ENCODE peak calls at places on chromosomes 11 and 22, in ten cellular contexts. U is hepatocyte, K is kidney, Z is OCI-LY7, O is pancreas, D is choroid plexus epithelial cell, H is brain microvascular endothelial cell, M is colonic mucosa, N is upper lobe of right lung, S is fibroblast of villous mesenchyme. G is an unnamed sample.
A peak's percentile ranks its signal among the peaks of the same experiment; 100 is the strongest.

GRCh38 chr22:36467042-36467810 is 14.2 kb downstream of the TXN2 start:
- DNase-seq in U (no peak), K (no peak), Z (no peak), O (no peak), D (peak; percentile 82), H (peak; percentile 78), M (peak; percentile 55), N (no peak), S (peak; percentile 82), G (no peak)

GRCh38 chr22:29320546-29320945 is 5.0 kb upstream of the RASL10A start:
- DNase-seq in U (no peak), K (no peak), Z (no peak), O (no peak), D (no peak), H (no peak), M (no peak), N (no peak), S (no peak), G (no peak)

GRCh38 chr22:39290724-39291161 is 28.7 kb downstream of the RPL3 start:
- DNase-seq in U (peak; percentile 75), K (peak; percentile 94), Z (no peak), O (peak; percentile 89), D (peak; percentile 87), H (peak; percentile 45), M (no peak), N (no peak), S (peak; percentile 52), G (peak; percentile 80)

GRCh38 chr11:14583252-14584105 is 60.1 kb upstream of the PDE3B start:
- DNase-seq in U (peak; percentile 54), K (no peak), Z (no peak), O (no peak), D (peak; percentile 16), H (no peak), M (peak; percentile 60), N (no peak), S (no peak), G (no peak)

GRCh38 chr11:18726040-18726439 is at the start of gene IGSF22:
- DNase-seq in U (no peak), K (no peak), Z (no peak), O (no peak), D (no peak), H (no peak), M (no peak), N (no peak), S (no peak), G (no peak)

GRCh38 chr11:92384316-92384715 is 159.7 kb downstream of the FAT3 start:
- DNase-seq in U (no peak), K (no peak), Z (no peak), O (no peak), D (peak; percentile 75), H (peak; percentile 81), M (no peak), N (no peak), S (peak; percentile 18), G (peak; percentile 9)

GRCh38 chr11:124798991-124799383 is 1.2 kb downstream of the MSANTD2 start:
- DNase-seq in U (peak; percentile 56), K (no peak), Z (peak; percentile 35), O (no peak), D (peak; percentile 39), H (peak; percentile 43), M (peak; percentile 33), N (no peak), S (peak; percentile 74), G (peak; percentile 51)

GRCh38 chr11:38824573-38824972 is 2226.5 kb upstream of the RAG2 start:
- DNase-seq in U (peak; percentile 9), K (no peak), Z (no peak), O (no peak), D (peak; percentile 58), H (no peak), M (no peak), N (no peak), S (peak; percentile 5), G (peak; percentile 13)

GRCh38 chr11:69721745-69722144 is 17.9 kb upstream of the FGF19 start:
- DNase-seq in U (no peak), K (no peak), Z (no peak), O (no peak), D (no peak), H (no peak), M (no peak), N (no peak), S (no peak), G (peak; percentile 19)

GRCh38 chr22:50102946-50103345 is 13.1 kb downstream of the MOV10L1 start:
- DNase-seq in U (no peak), K (no peak), Z (peak; percentile 60), O (no peak), D (no peak), H (no peak), M (no peak), N (no peak), S (no peak), G (peak; percentile 51)

GRCh38 chr11:62459080-62459479 is 40.2 kb downstream of the SCGB1A1 start:
- DNase-seq in U (no peak), K (no peak), Z (no peak), O (no peak), D (no peak), H (no peak), M (no peak), N (no peak), S (no peak), G (no peak)

DNA sequence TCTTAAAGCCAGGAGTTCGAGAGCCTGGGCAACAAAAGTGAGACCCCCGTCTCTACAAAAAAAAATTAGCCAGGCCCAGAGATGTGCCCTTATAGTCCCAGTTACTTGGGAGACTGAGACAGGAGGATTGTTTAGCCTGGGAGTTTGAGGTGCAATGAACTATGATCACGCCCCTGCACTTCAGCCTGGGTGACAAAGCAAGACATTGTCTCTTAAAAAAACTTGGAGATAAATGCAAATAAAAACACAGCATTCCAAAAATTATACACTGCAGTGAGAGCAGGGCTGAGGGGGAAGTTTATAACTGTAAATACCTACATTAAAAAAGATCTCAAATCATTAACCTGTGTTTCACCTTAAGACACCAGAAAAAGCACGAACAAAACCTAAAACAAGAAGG is 22.1 kb downstream of the AP2A2 start:
- DNase-seq in U (no peak), K (no peak), Z (no peak), O (no peak), D (no peak), H (no peak), M (no peak), N (no peak), S (no peak), G (no peak)
- TF ChIP-seq CTCF in U (no peak), K (no peak), Z (no peak), O (no peak), D (no peak), H (no peak), M (no peak), N (no peak), S (no peak), G (no peak)

DNA sequence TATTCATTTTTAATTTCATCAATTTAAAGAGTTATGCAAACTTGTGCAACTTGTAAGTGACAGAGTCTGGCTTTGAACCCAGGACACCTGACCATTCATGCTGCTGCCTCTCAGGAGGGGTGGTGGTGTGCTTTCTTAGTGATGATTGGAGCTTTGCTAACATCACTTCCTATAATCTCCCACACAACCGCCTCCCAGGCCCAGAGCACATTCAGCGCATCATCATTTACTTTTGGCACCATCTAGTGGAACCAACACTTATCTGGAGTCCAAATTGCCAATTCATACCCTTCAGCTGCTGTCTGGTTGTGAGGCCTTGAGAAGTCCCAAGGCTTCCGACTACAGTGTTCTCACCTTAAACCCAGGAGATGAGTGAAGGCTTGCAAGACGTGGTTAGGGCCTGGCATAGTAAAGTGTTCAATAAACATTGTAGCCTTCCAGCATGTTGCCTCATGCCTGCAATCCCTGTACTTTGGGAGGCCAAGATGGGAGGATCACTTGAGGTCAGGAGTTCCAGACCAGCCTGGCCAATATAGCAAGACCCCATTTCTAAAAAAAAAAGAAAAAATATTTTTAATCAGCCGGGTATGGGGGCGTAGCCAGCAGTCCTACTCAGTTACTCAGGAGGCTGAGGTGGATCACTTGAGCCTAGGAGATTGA is 1.1 kb upstream of the TTLL1 start:
- DNase-seq in U (peak; percentile 75), K (peak; percentile 79), Z (peak; percentile 87), O (no peak), D (peak; percentile 95), H (peak; percentile 80), M (peak; percentile 60), N (no peak), S (peak; percentile 90), G (peak; percentile 91)
- TF ChIP-seq CTCF in U (peak; percentile 57), K (peak; percentile 29), Z (peak; percentile 81), O (peak; percentile 8), D (peak; percentile 72), H (peak; percentile 72), M (no peak), N (peak; percentile 33), S (peak; percentile 60), G (peak; percentile 49)

GRCh38 chr11:31872074-31872440 is 60.9 kb upstream of the PAX6 start:
- DNase-seq in U (no peak), K (no peak), Z (no peak), O (no peak), D (no peak), H (no peak), M (no peak), N (no peak), S (no peak), G (peak; percentile 12)

GRCh38 chr11:31871310-31872073 is 60.4 kb upstream of the PAX6 start:
- DNase-seq in U (no peak), K (no peak), Z (no peak), O (no peak), D (no peak), H (no peak), M (no peak), N (no peak), S (no peak), G (no peak)

GRCh38 chr11:31874631-31875191 is 63.6 kb upstream of the PAX6 start:
- DNase-seq in U (no peak), K (no peak), Z (no peak), O (no peak), D (no peak), H (no peak), M (no peak), N (no peak), S (no peak), G (peak; percentile 10)

GRCh38 chr11:31873115-31873514 is 62.0 kb upstream of the PAX6 start:
- DNase-seq in U (no peak), K (no peak), Z (no peak), O (no peak), D (no peak), H (no peak), M (no peak), N (no peak), S (no peak), G (no peak)

GRCh38 chr11:31870609-31871309 is 59.6 kb upstream of the PAX6 start:
- DNase-seq in U (peak; percentile 73), K (peak; percentile 55), Z (no peak), O (peak; percentile 67), D (peak; percentile 61), H (peak; percentile 39), M (peak; percentile 37), N (no peak), S (peak; percentile 30), G (peak; percentile 66)
- TF ChIP-seq CTCF in U (peak; percentile 80), K (peak; percentile 56), Z (peak; percentile 61), O (peak; percentile 53), D (peak; percentile 91), H (peak; percentile 86), M (peak; percentile 36), N (peak; percentile 55), S (peak; percentile 76), G (peak; percentile 68)

DNA sequence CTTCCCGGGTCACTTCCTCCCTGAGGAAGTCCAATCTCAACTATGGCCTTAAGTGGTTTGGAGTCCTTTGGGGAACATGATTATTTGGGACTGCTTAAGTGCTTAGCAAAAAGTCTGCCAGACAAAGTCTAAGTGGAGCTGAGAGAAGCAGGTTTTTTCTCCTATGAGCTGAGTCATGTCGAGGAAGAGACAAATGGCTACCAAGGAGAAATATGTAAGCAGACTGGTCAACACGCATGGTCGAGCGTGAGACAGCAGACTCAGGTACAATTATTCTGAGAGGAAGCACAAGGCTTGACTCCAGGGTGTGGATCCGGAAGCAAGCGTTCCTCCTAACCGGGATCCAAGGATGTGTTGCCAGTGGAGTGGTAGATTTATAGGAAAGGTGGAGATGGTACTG is 30.6 kb downstream of the UBASH3B start:
- DNase-seq in U (no peak), K (no peak), Z (no peak), O (no peak), D (no peak), H (no peak), M (no peak), N (no peak), S (peak; percentile 68), G (no peak)
- TF ChIP-seq CTCF in U (no peak), K (no peak), Z (no peak), O (no peak), D (no peak), H (no peak), M (no peak), N (no peak), S (no peak), G (no peak)

G was measured in MCF 10A.